ENCODE peak calls at places on chromosomes 2 and 18, in eight cellular contexts. V is Daoy, K is tibial artery, B is Calu3, G is mesendoderm, J is A549, R is lung, H is tibial nerve. W is an unnamed sample.

GRCh38 chr18:3873698-3874495 is 423.9 kb downstream of the TGIF1 start:
- DNase-seq in V (no peak), J (no peak), R (no peak), K (no peak), B (no peak), G (no peak), H (no peak), W (peak; percentile 8)

GRCh38 chr18:58180738-58181353 is 136.8 kb downstream of the NEDD4L start:
- DNase-seq in R (no peak), G (peak; percentile 65), V (peak; percentile 36), K (no peak), H (peak; percentile 25), J (peak; percentile 51), B (peak; percentile 72), W (peak; percentile 82)

GRCh38 chr2:43484323-43484930 is 111.4 kb downstream of the THADA start:
- DNase-seq in K (no peak), H (no peak), B (no peak), V (peak; percentile 54), G (peak; percentile 84), R (no peak), J (peak; percentile 15), W (peak; percentile 65)

GRCh38 chr2:160225722-160226121 is 25.6 kb upstream of the ITGB6 start:
- DNase-seq in J (no peak), B (peak; percentile 82), K (no peak), R (no peak), G (no peak), H (no peak), V (no peak), W (no peak)

GRCh38 chr2:44769349-44770005 is 172.0 kb upstream of the SIX3 start:
- DNase-seq in R (no peak), J (no peak), H (no peak), V (no peak), K (no peak), G (no peak), B (no peak), W (no peak)

GRCh38 chr18:36589857-36590543 is 238.8 kb downstream of the TPGS2 start:
- DNase-seq in R (no peak), H (no peak), K (no peak), B (no peak), G (peak; percentile 32), V (no peak), J (no peak), W (no peak)

GRCh38 chr2:189022002-189022401 is 47.8 kb downstream of the COL3A1 start:
- DNase-seq in H (no peak), K (no peak), B (no peak), R (no peak), J (no peak), V (peak; percentile 24), G (no peak), W (no peak)

GRCh38 chr18:48732767-48733424 is 194.1 kb downstream of the CTIF start:
- DNase-seq in V (no peak), R (no peak), G (no peak), H (no peak), K (no peak), J (no peak), B (no peak), W (no peak)

GRCh38 chr2:13666582-13667414 is 950.1 kb downstream of the TRIB2 start:
- DNase-seq in K (no peak), V (no peak), J (no peak), H (no peak), G (no peak), B (no peak), R (no peak), W (no peak)

GRCh38 chr2:240812721-240813120 is 7.3 kb downstream of the KIF1A start:
- DNase-seq in B (no peak), J (no peak), G (no peak), H (no peak), R (no peak), K (peak; percentile 50), V (no peak), W (no peak)

GRCh38 chr18:49472459-49472858 is 12.0 kb upstream of the DYM start:
- DNase-seq in J (no peak), K (no peak), R (no peak), G (no peak), B (no peak), H (no peak), V (no peak), W (no peak)

GRCh38 chr2:40658917-40659316 is 207.0 kb upstream of the SLC8A1 start:
- DNase-seq in R (no peak), B (no peak), V (no peak), H (no peak), K (no peak), J (no peak), G (peak; percentile 69), W (no peak)

GRCh38 chr2:233754872-233755611 is 5.0 kb upstream of the UGT1A1 start:
- DNase-seq in J (no peak), V (no peak), K (no peak), H (no peak), B (no peak), G (no peak), R (no peak), W (no peak)

GRCh38 chr18:45012286-45012685 is 331.6 kb downstream of the SETBP1 start:
- DNase-seq in H (no peak), B (no peak), G (peak; percentile 22), R (no peak), J (no peak), K (no peak), V (no peak), W (no peak)

GRCh38 chr2:157792345-157793052 is 83.6 kb downstream of the ACVR1 start:
- DNase-seq in J (no peak), V (peak; percentile 61), K (no peak), H (no peak), B (no peak), R (no peak), G (no peak), W (no peak)

GRCh38 chr2:232927041-232927792 is 57.2 kb downstream of the SNORC start:
- DNase-seq in H (no peak), J (peak; percentile 51), G (no peak), R (no peak), B (peak; percentile 11), V (no peak), K (no peak), W (no peak)

GRCh38 chr2:108607706-108608301 is 73.5 kb downstream of the LIMS1 start:
- DNase-seq in K (no peak), R (no peak), J (no peak), H (no peak), V (peak; percentile 43), G (peak; percentile 69), B (peak; percentile 47), W (peak; percentile 83)

W was measured in activated CD4-positive, alpha-beta T cell treated with anti-CD3 and anti-CD28 coated beads, Interleukin-2, amount 10 ng/mL, durations not matched to agents 24 days and 14 days.